ENCODE peak calls at places on chromosomes 5 and 9, in four cellular contexts. M, Z, N and W are unnamed samples.

GRCh38 chr9:96493757-96494156 is 43.8 kb downstream of the HABP4 start:
- DNase-seq in Z (no peak), M (no peak), N (no peak), W (no peak)

GRCh38 chr5:10457682-10458574 is 16.2 kb downstream of the ROPN1L start:
- DNase-seq in N (no peak), Z (no peak), M (no peak), W (no peak)

GRCh38 chr5:59709833-59710232 is 183.7 kb downstream of the PDE4D start:
- DNase-seq in N (no peak), M (no peak), Z (no peak), W (no peak)

GRCh38 chr5:141003791-141004601 is 37.7 kb downstream of the PCDHAC2 start:
- DNase-seq in N (no peak), M (no peak), Z (no peak), W (no peak)

GRCh38 chr5:141785135-141785534 is 93.1 kb downstream of the PCDH1 start:
- DNase-seq in M (no peak), N (no peak), Z (no peak), W (no peak)

GRCh38 chr5:73939535-73939934 is 313.5 kb downstream of the ARHGEF28 start:
- DNase-seq in M (no peak), N (no peak), Z (no peak), W (no peak)

GRCh38 chr5:54663876-54664275 is 146.3 kb downstream of the SNX18 start:
- DNase-seq in Z (no peak), M (peak), N (no peak), W (no peak)

GRCh38 chr5:78691073-78691960 is 42.7 kb upstream of the LHFPL2 start:
- DNase-seq in Z (no peak), M (no peak), N (no peak), W (no peak)

GRCh38 chr5:72347801-72348305 is 27.7 kb downstream of the PTCD2 start:
- DNase-seq in N (no peak), Z (no peak), M (peak), W (no peak)

GRCh38 chr5:176784218-176785165 is 25.9 kb upstream of the UNC5A start:
- DNase-seq in N (no peak), M (no peak), Z (no peak), W (no peak)

GRCh38 chr9:76873821-76874220 is 32.1 kb downstream of the PRUNE2 start:
- DNase-seq in M (no peak), N (no peak), Z (no peak), W (no peak)

GRCh38 chr9:124754289-124754688 is 16.8 kb downstream of the NR6A1 start:
- DNase-seq in N (no peak), Z (no peak), M (no peak), W (no peak)

GRCh38 chr9:108073823-108074222 is 584.3 kb upstream of the KLF4 start:
- DNase-seq in Z (no peak), M (no peak), N (no peak), W (no peak)

GRCh38 chr5:171092194-171092593 is 216.9 kb upstream of the TLX3 start:
- DNase-seq in N (no peak), Z (no peak), M (no peak), W (no peak)

GRCh38 chr9:110623462-110624025 is 44.0 kb upstream of the SVEP1 start:
- DNase-seq in Z (no peak), N (no peak), M (peak), W (peak)

GRCh38 chr5:76547242-76547890 is 75.8 kb downstream of the F2RL2 start:
- DNase-seq in M (no peak), Z (no peak), N (peak), W (no peak)

GRCh38 chr5:58496488-58496887 is 5.3 kb downstream of the GAPT start:
- DNase-seq in M (no peak), Z (no peak), N (no peak), W (no peak)

GRCh38 chr9:38286357-38286756 is 106.1 kb upstream of the ALDH1B1 start:
- DNase-seq in M (no peak), N (no peak), Z (no peak), W (no peak)

GRCh38 chr5:35876922-35877321 is 20.2 kb downstream of the IL7R start:
- DNase-seq in N (no peak), M (no peak), Z (no peak), W (no peak)